ENCODE peak calls at places on chromosomes 4 and X, in eight cellular contexts. J is astrocyte of the cerebellum, W is NCI-H1436, F is NCI-H187, T is fibroblast of villous mesenchyme, R is kidney epithelial cell, Z is stromal cell of bone marrow, D is mammary epithelial cell. Q is an unnamed sample.

GRCh38 chr4:88573286-88573994 is 18.8 kb upstream of the HERC3 start:
- DNase-seq in J (no peak), W (no peak), F (no peak), T (no peak), R (no peak), Z (peak), D (no peak), Q (no peak)

GRCh38 chrX:145825896-145826295 is 8.3 kb downstream of the SLITRK2 start:
- DNase-seq in J (no peak), W (no peak), F (no peak), T (peak), R (no peak), Z (no peak), D (no peak), Q (no peak)

GRCh38 chr4:139014391-139015268 is 951 bp upstream of the NOCT start:
- DNase-seq in J (peak), W (no peak), F (no peak), T (peak), R (peak), Z (peak), D (peak), Q (no peak)

GRCh38 chr4:2935762-2936743 is 27.2 kb downstream of the NOP14 start:
- DNase-seq in J (no peak), W (no peak), F (no peak), T (peak), R (peak), Z (no peak), D (peak), Q (no peak)

GRCh38 chrX:154333837-154334271 is 38.3 kb downstream of the TKTL1 start:
- DNase-seq in J (no peak), W (no peak), F (no peak), T (no peak), R (no peak), Z (no peak), D (no peak), Q (no peak)

GRCh38 chrX:14354541-14354940 is 174.8 kb upstream of the GLRA2 start:
- DNase-seq in J (no peak), W (no peak), F (no peak), T (peak), R (no peak), Z (peak), D (no peak), Q (no peak)

GRCh38 chr4:38099020-38099600 is 138.9 kb downstream of the PTTG2 start:
- DNase-seq in J (no peak), W (no peak), F (no peak), T (peak), R (no peak), Z (no peak), D (no peak), Q (no peak)

GRCh38 chr4:2932561-2932950 is 30.6 kb downstream of the NOP14 start:
- DNase-seq in J (no peak), W (no peak), F (no peak), T (no peak), R (no peak), Z (no peak), D (no peak), Q (no peak)

GRCh38 chrX:11641368-11641767 is 24.4 kb downstream of the ARHGAP6 start:
- DNase-seq in J (no peak), W (no peak), F (no peak), T (peak), R (no peak), Z (no peak), D (no peak), Q (no peak)

GRCh38 chr4:21452931-21453330 is 495.6 kb downstream of the KCNIP4 start:
- DNase-seq in J (no peak), W (no peak), F (no peak), T (no peak), R (peak), Z (no peak), D (peak), Q (no peak)

GRCh38 chr4:105236202-105236916 is 89.7 kb downstream of the TET2 start:
- DNase-seq in J (no peak), W (no peak), F (no peak), T (no peak), R (no peak), Z (no peak), D (no peak), Q (no peak)

GRCh38 chr4:5416637-5417036 is 291.7 kb downstream of the EVC2 start:
- DNase-seq in J (no peak), W (no peak), F (no peak), T (no peak), R (no peak), Z (no peak), D (no peak), Q (no peak)

GRCh38 chr4:146638801-146639351 is at the start of gene POU4F2:
- DNase-seq in J (no peak), W (no peak), F (no peak), T (no peak), R (no peak), Z (no peak), D (no peak), Q (no peak)

GRCh38 chrX:40326186-40326965 is 228.6 kb upstream of the BCOR start:
- DNase-seq in J (no peak), W (no peak), F (no peak), T (no peak), R (no peak), Z (no peak), D (peak), Q (no peak)

GRCh38 chrX:130623508-130623907 is 221.7 kb downstream of the RBMX2 start:
- DNase-seq in J (no peak), W (no peak), F (no peak), T (no peak), R (no peak), Z (no peak), D (no peak), Q (no peak)

GRCh38 chr4:88159137-88159725 is 792 bp upstream of the ABCG2 start:
- DNase-seq in J (no peak), W (no peak), F (no peak), T (no peak), R (no peak), Z (no peak), D (no peak), Q (no peak)

GRCh38 chr4:59644765-59645164 is 1555.4 kb upstream of the ADGRL3 start:
- DNase-seq in J (no peak), W (no peak), F (no peak), T (no peak), R (no peak), Z (no peak), D (no peak), Q (no peak)

GRCh38 chr4:124290678-124291077 is 421.9 kb downstream of the ANKRD50 start:
- DNase-seq in J (no peak), W (no peak), F (no peak), T (no peak), R (no peak), Z (no peak), D (peak), Q (no peak)